ENCODE peak calls at places on chromosomes 11 and 22, in four cellular contexts. Q is heart right ventricle, D is H1, O is PC-3. E is an unnamed sample.
A peak's percentile ranks its signal among the peaks of the same experiment; 100 is the strongest.

GRCh38 chr11:6321356-6321755 is 1.1 kb upstream of the CAVIN3 start:
- DNase-seq in Q (no peak), D (no peak), O (no peak), E (peak; percentile 52)

GRCh38 chr11:18046116-18046777 is at the start of gene TPH1:
- DNase-seq in Q (peak; percentile 50), O (no peak), D (peak; percentile 75), E (peak; percentile 12)

GRCh38 chr11:8060801-8061554 is 20.0 kb upstream of the TUB start:
- DNase-seq in O (no peak), D (peak; percentile 36), Q (no peak), E (peak; percentile 22)

GRCh38 chr11:34161812-34162506 is 56.5 kb downstream of the NAT10 start:
- DNase-seq in Q (no peak), O (peak; percentile 65), D (no peak), E (peak; percentile 53)

GRCh38 chr11:1557904-1558831 is 13.9 kb downstream of the DUSP8 start:
- DNase-seq in Q (peak; percentile 55), D (no peak), O (peak; percentile 85), E (peak; percentile 81)

GRCh38 chr11:88402192-88402715 is 64.7 kb upstream of the CTSC start:
- DNase-seq in Q (no peak), D (no peak), O (peak; percentile 78), E (peak; percentile 93)

GRCh38 chr11:69295079-69295994 is 1.4 kb downstream of the MYEOV start:
- DNase-seq in Q (no peak), O (peak; percentile 21), D (no peak), E (no peak)

GRCh38 chr11:103210543-103210942 is 101.3 kb downstream of the DYNC2H1 start:
- DNase-seq in Q (no peak), O (no peak), D (no peak), E (no peak)

GRCh38 chr22:36285545-36285944 is 32.6 kb downstream of the APOL1 start:
- DNase-seq in O (no peak), Q (no peak), D (no peak), E (no peak)

GRCh38 chr11:17986711-17987220 is 26.1 kb downstream of the SERGEF start:
- DNase-seq in Q (no peak), O (no peak), D (no peak), E (no peak)

GRCh38 chr11:91124363-91124762 is 901.5 kb upstream of the CHORDC1 start:
- DNase-seq in O (no peak), D (no peak), Q (no peak), E (no peak)

GRCh38 chr11:114010931-114011330 is 36.0 kb downstream of the HTR3A start:
- DNase-seq in O (no peak), Q (no peak), D (no peak), E (no peak)

GRCh38 chr11:17598700-17599459 is 51.8 kb downstream of the OTOG start:
- DNase-seq in O (peak; percentile 78), D (peak; percentile 96), Q (peak; percentile 74), E (peak; percentile 57)

GRCh38 chr11:2944953-2945756 is 15.9 kb upstream of the PHLDA2 start:
- DNase-seq in Q (peak; percentile 87), O (no peak), D (peak; percentile 80), E (peak; percentile 95)

GRCh38 chr11:19187101-19187500 is 14.7 kb downstream of the CSRP3 start:
- DNase-seq in D (no peak), O (no peak), Q (no peak), E (no peak)

GRCh38 chr11:23278121-23278520 is 417.8 kb upstream of the CCDC179 start:
- DNase-seq in O (peak; percentile 40), D (no peak), Q (no peak), E (peak; percentile 52)

GRCh38 chr11:85828640-85828978 is 17.7 kb upstream of the SYTL2 start:
- DNase-seq in D (no peak), Q (no peak), O (no peak), E (no peak)

GRCh38 chr11:4190098-4190497 is 95.5 kb downstream of the RRM1 start:
- DNase-seq in O (no peak), D (peak; percentile 29), Q (no peak), E (no peak)

GRCh38 chr11:3121416-3121815 is 43.7 kb downstream of the OSBPL5 start:
- DNase-seq in Q (no peak), O (no peak), D (no peak), E (no peak)

GRCh38 chr11:6202036-6202435 is 3.0 kb downstream of the OR52W1 start:
- DNase-seq in Q (no peak), D (no peak), O (no peak), E (no peak)

GRCh38 chr22:25051073-25051472 is 98.6 kb downstream of the KIAA1671 start:
- DNase-seq in O (peak; percentile 27), Q (no peak), D (peak; percentile 59), E (no peak)

GRCh38 chr11:61961570-61962212 is 5.7 kb downstream of the FTH1 start:
- DNase-seq in O (peak; percentile 35), D (no peak), Q (peak; percentile 67), E (peak; percentile 67)

GRCh38 chr11:96763244-96763643 is 373.4 kb downstream of the JRKL start:
- DNase-seq in Q (no peak), D (no peak), O (no peak), E (peak; percentile 7)

GRCh38 chr11:116093481-116093880 is 589.3 kb upstream of the CADM1 start:
- DNase-seq in D (no peak), O (no peak), Q (no peak), E (no peak)

GRCh38 chr11:67642148-67642475 is 2.5 kb upstream of the TBX10 start:
- DNase-seq in O (no peak), Q (no peak), D (no peak), E (no peak)

GRCh38 chr11:69167916-69168691 is 12.4 kb downstream of the SMIM38 start:
- DNase-seq in Q (no peak), D (no peak), O (peak; percentile 25), E (peak; percentile 19)

GRCh38 chr11:27672836-27673464 is 27.3 kb downstream of the BDNF start:
- DNase-seq in Q (no peak), D (no peak), O (peak; percentile 15), E (no peak)

GRCh38 chr11:66317766-66318575 is 1.1 kb upstream of the CD248 start:
- DNase-seq in D (no peak), Q (no peak), O (no peak), E (peak; percentile 99)

GRCh38 chr11:6608011-6608410 is 4.0 kb downstream of the TAF10 start:
- DNase-seq in Q (no peak), O (no peak), D (peak; percentile 20), E (no peak)

GRCh38 chr11:7016011-7016410 is 4.1 kb downstream of the ZNF214 start:
- DNase-seq in Q (no peak), D (no peak), O (no peak), E (no peak)

GRCh38 chr11:62390237-62390636 is 28.6 kb upstream of the SCGB1A1 start:
- DNase-seq in O (no peak), Q (no peak), D (no peak), E (no peak)

GRCh38 chr22:46149998-46150549 is at the start of gene PPARA:
- DNase-seq in D (peak; percentile 86), O (peak; percentile 69), Q (peak; percentile 95), E (peak; percentile 81)

GRCh38 chr22:46001046-46001425 is 24.1 kb upstream of the WNT7B start:
- DNase-seq in Q (no peak), O (no peak), D (no peak), E (no peak)

GRCh38 chr22:19291218-19291579 is 320 bp downstream of the CLTCL1 start:
- DNase-seq in D (peak; percentile 66), O (no peak), Q (peak; percentile 45), E (no peak)

GRCh38 chr22:40094449-40094848 is 83.3 kb upstream of the TNRC6B start:
- DNase-seq in O (no peak), Q (no peak), D (no peak), E (peak; percentile 30)

GRCh38 chr22:24040946-24041345 is 29.8 kb downstream of the CABIN1 start:
- DNase-seq in Q (no peak), O (no peak), D (no peak), E (no peak)

GRCh38 chr11:269146-269890 is 8.9 kb upstream of the NLRP6 start:
- DNase-seq in D (no peak), Q (no peak), O (no peak), E (peak; percentile 64)

GRCh38 chr11:69348414-69349235 is 54.7 kb downstream of the MYEOV start:
- DNase-seq in Q (no peak), D (peak; percentile 35), O (no peak), E (no peak)

GRCh38 chr22:44676441-44677298 is 25.3 kb upstream of the PRR5 start:
- DNase-seq in D (no peak), O (no peak), Q (no peak), E (peak; percentile 62)

GRCh38 chr22:44678980-44679647 is 22.9 kb upstream of the PRR5 start:
- DNase-seq in D (no peak), Q (no peak), O (no peak), E (no peak)

GRCh38 chr22:44678245-44678979 is 23.6 kb upstream of the PRR5 start:
- DNase-seq in D (no peak), O (no peak), Q (no peak), E (no peak)

GRCh38 chr22:44680058-44680457 is 21.9 kb upstream of the PRR5 start:
- DNase-seq in Q (no peak), D (no peak), O (no peak), E (no peak)

GRCh38 chr22:44677299-44678244 is 24.4 kb upstream of the PRR5 start:
- DNase-seq in D (no peak), Q (no peak), O (no peak), E (no peak)
- H3K4me3 ChIP-seq in D (no peak overlapping the region), Q (no peak overlapping the region), O (no peak overlapping the region), E (no peak overlapping the region)

DNA sequence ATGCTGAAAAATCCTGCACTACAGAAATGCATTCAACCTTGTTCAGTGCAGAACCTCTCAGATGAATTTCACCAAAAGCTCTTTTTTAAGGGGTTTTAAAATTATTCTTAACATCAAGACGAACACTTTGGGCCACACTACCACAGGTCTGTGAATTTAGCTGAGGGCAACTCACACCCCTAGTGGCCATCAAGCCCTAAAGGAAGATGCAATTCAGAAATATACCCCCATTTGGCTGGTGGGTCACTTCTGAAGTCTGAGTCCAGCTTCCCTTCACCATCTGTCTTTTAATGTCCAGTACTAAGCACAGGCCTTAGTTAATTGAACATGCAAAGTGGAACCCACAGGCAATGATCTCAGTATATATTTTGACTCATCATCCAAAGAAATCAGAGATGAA is 50.5 kb downstream of the FAM76B start:
- DNase-seq in Q (no peak), D (no peak), O (no peak), E (no peak)
- TF ChIP-seq CTCF in Q (no peak), D (peak; percentile 45), O (peak; percentile 46), E (no peak)

GRCh38 chr22:50057868-50058311 is at the start of gene TTLL8:
- DNase-seq in Q (no peak), D (no peak), O (no peak), E (no peak)
- H3K4me3 ChIP-seq in Q (peak within 1 kb of the TSS; percentile 31), D (peak within 1 kb of the TSS; percentile 66), O (no peak within 1 kb of the TSS), E (peak within 1 kb of the TSS; percentile 2)

DNA sequence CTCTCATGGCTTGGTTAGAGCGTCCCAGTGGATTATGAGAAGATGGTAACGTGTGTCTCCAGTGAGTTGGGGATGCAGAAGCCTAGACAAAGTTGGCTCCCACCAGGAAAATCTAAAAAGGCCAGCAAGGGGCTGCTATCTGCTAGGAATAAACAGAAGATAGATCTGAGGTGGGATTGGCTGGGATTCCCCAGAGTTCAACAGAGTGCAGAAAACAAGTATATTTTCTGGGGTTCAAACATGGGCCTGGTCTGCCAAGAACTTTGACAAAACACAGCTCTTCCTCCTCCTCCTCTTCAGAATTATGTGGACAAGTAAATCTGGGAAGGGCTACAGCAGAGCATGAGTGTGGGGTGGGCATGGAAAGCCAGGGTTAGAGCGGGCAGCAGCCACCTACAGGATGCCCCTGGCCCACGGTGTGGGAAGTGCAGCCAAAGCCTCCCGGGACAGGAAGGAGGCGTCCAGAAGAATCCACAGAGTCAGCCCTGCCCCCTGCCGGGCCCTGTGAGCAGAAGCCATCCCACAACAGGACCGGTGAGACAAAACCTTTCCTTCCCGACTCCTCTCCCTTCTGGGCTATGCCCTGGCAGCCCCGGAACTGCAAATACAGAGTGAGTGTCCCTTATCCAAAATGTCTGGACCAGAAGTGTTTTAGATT is 67.1 kb downstream of the CD82 start:
- DNase-seq in D (peak; percentile 57), O (peak; percentile 45), Q (peak; percentile 51), E (peak; percentile 29)
- TF ChIP-seq CTCF in D (peak; percentile 24), O (peak; percentile 47), Q (peak; percentile 54), E (peak; percentile 58)